ENCODE peak calls at places on chromosomes 6 and 20, in five cellular contexts. Y is mesendoderm, U is spleen, X is gastrocnemius medialis, J is ovary. O is an unnamed sample.

GRCh38 chr20:41415191-41415590 is 48.6 kb upstream of the EMILIN3 start:
- DNase-seq in Y (no peak), U (no peak), X (no peak), J (no peak), O (no peak)

GRCh38 chr6:35782424-35782823 is 1.6 kb downstream of the CLPSL1 start:
- DNase-seq in Y (no peak), U (no peak), X (no peak), J (no peak), O (peak; percentile 26)

GRCh38 chr20:63495771-63496403 is 3.0 kb downstream of the EEF1A2 start:
- DNase-seq in Y (peak; percentile 53), U (peak; percentile 94), X (peak; percentile 70), J (peak; percentile 71), O (peak; percentile 97)

GRCh38 chr20:13028673-13029072 is 19.9 kb downstream of the SPTLC3 start:
- DNase-seq in Y (no peak), U (no peak), X (no peak), J (no peak), O (no peak)

GRCh38 chr6:34696189-34696738 is 303 bp downstream of the ILRUN start:
- DNase-seq in Y (peak; percentile 49), U (no peak), X (peak; percentile 53), J (no peak), O (no peak)

GRCh38 chr6:163701761-163702160 is 287.2 kb downstream of the QKI start:
- DNase-seq in Y (no peak), U (no peak), X (no peak), J (no peak), O (no peak)

GRCh38 chr20:38924718-38925117 is 1.5 kb upstream of the FAM83D start:
- DNase-seq in Y (no peak), U (no peak), X (no peak), J (no peak), O (no peak)

GRCh38 chr6:20069130-20069529 is 143.1 kb downstream of the MBOAT1 start:
- DNase-seq in Y (no peak), U (no peak), X (no peak), J (no peak), O (no peak)

GRCh38 chr20:5463007-5463686 is 146.4 kb upstream of the PROKR2 start:
- DNase-seq in Y (no peak), U (no peak), X (no peak), J (no peak), O (no peak)

GRCh38 chr6:111943723-111944122 is 70.5 kb upstream of the FYN start:
- DNase-seq in Y (no peak), U (no peak), X (no peak), J (no peak), O (no peak)

GRCh38 chr6:14134211-14134910 is 16.8 kb downstream of the CD83 start:
- DNase-seq in Y (no peak), U (no peak), X (no peak), J (no peak), O (no peak)

GRCh38 chr20:44632103-44632752 is 19.3 kb downstream of the ADA start:
- DNase-seq in Y (no peak), U (no peak), X (no peak), J (no peak), O (no peak)

GRCh38 chr6:129860901-129861665 is at the start of gene TMEM244:
- DNase-seq in Y (peak; percentile 45), U (no peak), X (no peak), J (no peak), O (no peak)

GRCh38 chr6:117956386-117956785 is 49.3 kb downstream of the SLC35F1 start:
- DNase-seq in Y (no peak), U (no peak), X (no peak), J (no peak), O (no peak)

GRCh38 chr20:17835240-17835940 is 133.2 kb downstream of the SNX5 start:
- DNase-seq in Y (peak; percentile 55), U (no peak), X (peak; percentile 58), J (peak; percentile 58), O (no peak)

GRCh38 chr6:7073810-7074525 is 33.8 kb upstream of the RREB1 start:
- DNase-seq in Y (no peak), U (peak; percentile 93), X (peak; percentile 36), J (peak; percentile 51), O (no peak)

GRCh38 chr6:39143238-39143930 is 28.4 kb upstream of the SAYSD1 start:
- DNase-seq in Y (no peak), U (no peak), X (no peak), J (no peak), O (no peak)

GRCh38 chr6:100574836-100575235 is 110.1 kb upstream of the SIM1 start:
- DNase-seq in Y (no peak), U (no peak), X (no peak), J (no peak), O (no peak)

GRCh38 chr20:43919686-43920403 is 5.2 kb downstream of the TOX2 start:
- DNase-seq in Y (no peak), U (no peak), X (no peak), J (no peak), O (no peak)

GRCh38 chr6:145247677-145248419 is 487.5 kb downstream of the EPM2A start:
- DNase-seq in Y (peak; percentile 1), U (no peak), X (no peak), J (no peak), O (no peak)

DNA sequence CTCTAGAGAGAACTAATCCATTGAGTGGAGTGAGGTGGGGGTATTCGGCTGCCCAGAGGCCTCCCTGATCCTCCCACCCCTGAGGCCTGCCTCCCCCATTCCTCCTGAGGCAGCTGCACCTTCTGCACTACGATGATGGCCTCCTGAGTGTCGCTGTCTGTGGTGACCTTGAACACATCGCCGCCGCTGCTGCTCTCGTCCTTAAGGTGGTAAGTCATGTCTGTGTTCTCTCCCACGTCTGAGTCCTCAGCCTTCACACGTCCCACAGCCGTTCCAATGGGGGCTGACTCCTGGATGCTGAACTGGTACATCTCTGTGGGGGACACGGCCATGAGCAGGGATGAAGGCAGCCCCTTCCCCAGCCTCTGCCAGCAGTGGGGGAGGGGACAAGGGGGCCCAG is 94.8 kb downstream of the CD40 start:
- DNase-seq in Y (no peak), U (no peak), X (no peak), J (no peak), O (no peak)
- H3K4me3 ChIP-seq in Y (no peak overlapping the region), U (no peak overlapping the region), X (no peak overlapping the region), J (no peak overlapping the region), O (no peak overlapping the region)

GRCh38 chr6:144150673-144151009 is 324 bp downstream of the STX11 start:
- DNase-seq in Y (peak; percentile 63), U (peak; percentile 85), X (no peak), J (no peak), O (peak; percentile 69)

GRCh38 chr6:144149558-144149893 is 791 bp upstream of the STX11 start:
- DNase-seq in Y (no peak), U (no peak), X (no peak), J (no peak), O (no peak)

GRCh38 chr6:144152334-144152900 is 2.1 kb downstream of the STX11 start:
- DNase-seq in Y (no peak), U (peak; percentile 80), X (no peak), J (no peak), O (no peak)

GRCh38 chr6:144149894-144150672 is at the start of gene STX11:
- DNase-seq in Y (peak; percentile 69), U (peak; percentile 95), X (peak; percentile 27), J (peak; percentile 54), O (peak; percentile 83)

DNA sequence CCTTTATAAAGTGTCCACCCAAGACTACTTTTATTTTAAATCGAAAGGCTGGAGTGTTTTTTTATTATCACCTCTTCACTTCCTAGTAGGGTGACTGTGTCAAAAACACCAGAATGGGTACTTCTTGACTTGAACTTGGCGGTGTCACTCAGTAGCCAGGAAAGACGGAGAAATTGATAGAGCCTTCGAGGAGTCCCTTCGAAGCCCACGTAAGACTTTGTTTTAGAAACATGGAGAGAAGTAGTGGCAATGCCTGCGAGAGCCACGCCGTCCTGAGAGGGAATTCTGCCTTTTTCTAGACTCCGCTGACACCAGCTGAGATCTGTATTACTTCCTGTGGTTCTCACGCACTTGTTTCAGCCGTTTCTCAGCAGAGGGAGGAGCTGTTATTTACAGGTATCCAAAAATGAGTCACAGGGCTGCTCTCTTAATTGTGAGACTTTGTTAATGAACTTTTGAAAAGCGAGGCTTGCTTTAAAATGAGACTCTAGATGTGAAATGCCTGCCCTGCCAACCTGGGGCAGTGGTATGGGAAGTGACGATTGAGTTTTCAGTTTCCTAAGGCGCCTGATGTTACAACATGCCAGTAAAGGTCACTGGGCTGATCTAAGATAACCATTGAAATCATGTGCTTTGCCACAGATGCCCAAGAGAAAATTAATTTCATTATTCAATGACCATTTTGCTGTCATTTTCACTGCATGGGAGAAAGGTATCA is 852 bp downstream of the STX11 start:
- DNase-seq in Y (peak; percentile 38), U (peak; percentile 77), X (no peak), J (no peak), O (peak; percentile 14)
- H3K4me3 ChIP-seq in Y (peak overlapping the region; percentile 29), U (peak overlapping the region; percentile 83), X (peak overlapping the region; percentile 74), J (peak overlapping the region; percentile 60), O (peak overlapping the region; percentile 80)

GRCh38 chr20:14989891-14990290 is 652.5 kb upstream of the FLRT3 start:
- DNase-seq in Y (no peak), U (no peak), X (no peak), J (no peak), O (no peak)

GRCh38 chr20:14986656-14987055 is 649.2 kb upstream of the FLRT3 start:
- DNase-seq in Y (no peak), U (no peak), X (no peak), J (no peak), O (no peak)

GRCh38 chr20:14984305-14984704 is 646.9 kb upstream of the FLRT3 start:
- DNase-seq in Y (no peak), U (no peak), X (no peak), J (no peak), O (no peak)

GRCh38 chr20:14984768-14985622 is 647.6 kb upstream of the FLRT3 start:
- DNase-seq in Y (no peak), U (no peak), X (no peak), J (no peak), O (no peak)

GRCh38 chr20:14986026-14986655 is 648.7 kb upstream of the FLRT3 start:
- DNase-seq in Y (no peak), U (no peak), X (no peak), J (peak; percentile 49), O (no peak)
- H3K4me3 ChIP-seq in Y (no peak overlapping the region), U (no peak overlapping the region), X (no peak overlapping the region), J (no peak overlapping the region), O (no peak overlapping the region)

GRCh38 chr20:55437778-55438417 is 567.4 kb downstream of the CBLN4 start:
- DNase-seq in Y (no peak), U (no peak), X (no peak), J (no peak), O (no peak)
- H3K4me3 ChIP-seq in Y (no peak overlapping the region), U (no peak overlapping the region), X (no peak overlapping the region), J (no peak overlapping the region), O (no peak overlapping the region)